ENCODE peak calls at places on chromosomes 13 and 19, in ten cellular contexts. B is cardiac muscle cell, W is endothelial cell, P is IMR-90, M is glutamatergic neuron, A is fibroblast of pulmonary artery, Z is MCF 10A, J is psoas muscle, C is astrocyte of the spinal cord, O is chondrocyte. L is an unnamed sample.

GRCh38 chr13:75454497-75454896 is 27.5 kb downstream of the TBC1D4 start:
- DNase-seq in B (no peak), W (no peak), P (no peak), M (no peak), A (no peak), Z (peak), J (no peak), C (no peak), O (no peak), L (no peak)

GRCh38 chr19:3387645-3388589 is 21.5 kb downstream of the NFIC start:
- DNase-seq in B (no peak), W (no peak), P (peak), M (no peak), A (no peak), Z (peak), J (peak), C (peak), O (no peak), L (no peak)

GRCh38 chr13:35191883-35192282 is 249.8 kb downstream of the NBEA start:
- DNase-seq in B (no peak), W (no peak), P (no peak), M (no peak), A (peak), Z (no peak), J (no peak), C (no peak), O (no peak), L (no peak)

GRCh38 chr13:33092422-33092987 is 76.3 kb downstream of the KL start:
- DNase-seq in B (no peak), W (no peak), P (no peak), M (no peak), A (peak), Z (no peak), J (no peak), C (no peak), O (no peak), L (no peak)

GRCh38 chr19:2543463-2544442 is 67.8 kb downstream of the GADD45B start:
- DNase-seq in B (peak), W (peak), P (peak), M (peak), A (peak), Z (peak), J (peak), C (peak), O (peak), L (peak)

GRCh38 chr19:6421075-6422014 is 3.3 kb downstream of the KHSRP start:
- DNase-seq in B (no peak), W (no peak), P (no peak), M (no peak), A (no peak), Z (no peak), J (no peak), C (no peak), O (no peak), L (no peak)

GRCh38 chr13:80359459-80360297 is 18.8 kb upstream of the SPRY2 start:
- DNase-seq in B (peak), W (peak), P (no peak), M (no peak), A (peak), Z (no peak), J (no peak), C (no peak), O (no peak), L (peak)

GRCh38 chr19:3722443-3723109 is 14.4 kb downstream of the TJP3 start:
- DNase-seq in B (peak), W (peak), P (no peak), M (no peak), A (no peak), Z (no peak), J (no peak), C (no peak), O (no peak), L (no peak)

GRCh38 chr13:23992722-23993438 is 95.6 kb upstream of the C1QTNF9B start:
- DNase-seq in B (no peak), W (no peak), P (no peak), M (no peak), A (no peak), Z (no peak), J (no peak), C (no peak), O (no peak), L (no peak)

GRCh38 chr19:45884682-45885555 is 1.0 kb downstream of the IRF2BP1 start:
- DNase-seq in B (peak), W (no peak), P (no peak), M (peak), A (no peak), Z (no peak), J (no peak), C (no peak), O (no peak), L (peak)

GRCh38 chr13:114111577-114111976 is 20.8 kb downstream of the RASA3 start:
- DNase-seq in B (no peak), W (no peak), P (peak), M (no peak), A (no peak), Z (no peak), J (peak), C (peak), O (peak), L (no peak)

GRCh38 chr13:50626031-50626643 is 217.4 kb downstream of the DLEU7 start:
- DNase-seq in B (no peak), W (no peak), P (no peak), M (no peak), A (peak), Z (peak), J (no peak), C (peak), O (no peak), L (no peak)

GRCh38 chr19:37334179-37335071 is 36.5 kb upstream of the ZNF527 start:
- DNase-seq in B (peak), W (peak), P (peak), M (peak), A (peak), Z (peak), J (peak), C (peak), O (no peak), L (peak)

GRCh38 chr19:56874530-56874929 is 34.0 kb upstream of the PEG3 start:
- DNase-seq in B (no peak), W (no peak), P (no peak), M (no peak), A (no peak), Z (no peak), J (no peak), C (no peak), O (no peak), L (no peak)

GRCh38 chr19:17965370-17966114 is 1.4 kb upstream of the KCNN1 start:
- DNase-seq in B (no peak), W (peak), P (no peak), M (no peak), A (no peak), Z (no peak), J (no peak), C (no peak), O (no peak), L (no peak)

GRCh38 chr13:44063881-44064280 is 184.2 kb downstream of the LACC1 start:
- DNase-seq in B (no peak), W (no peak), P (no peak), M (no peak), A (no peak), Z (no peak), J (no peak), C (no peak), O (no peak), L (no peak)

GRCh38 chr19:33111587-33111986 is 20.3 kb upstream of the WDR88 start:
- DNase-seq in B (no peak), W (no peak), P (no peak), M (no peak), A (no peak), Z (no peak), J (no peak), C (no peak), O (no peak), L (no peak)

GRCh38 chr13:49444517-49445395 is 682 bp downstream of the SETDB2 start:
- DNase-seq in B (peak), W (no peak), P (peak), M (no peak), A (peak), Z (peak), J (no peak), C (peak), O (no peak), L (no peak)

GRCh38 chr13:39385621-39386231 is 217.3 kb downstream of the LHFPL6 start:
- DNase-seq in B (no peak), W (no peak), P (peak), M (no peak), A (peak), Z (no peak), J (no peak), C (peak), O (no peak), L (no peak)

GRCh38 chr19:49875801-49876421 is 1.2 kb downstream of the AKT1S1 start:
- DNase-seq in B (peak), W (peak), P (peak), M (peak), A (no peak), Z (no peak), J (peak), C (peak), O (peak), L (peak)

GRCh38 chr13:51801631-51802099 is 2.3 kb downstream of the DHRS12 start:
- DNase-seq in B (no peak), W (no peak), P (no peak), M (no peak), A (no peak), Z (peak), J (peak), C (no peak), O (no peak), L (no peak)

GRCh38 chr13:80463673-80464352 is 122.9 kb upstream of the SPRY2 start:
- DNase-seq in B (peak), W (no peak), P (no peak), M (no peak), A (peak), Z (peak), J (no peak), C (no peak), O (no peak), L (no peak)

GRCh38 chr13:106533940-106534843 is 1.3 kb downstream of the EFNB2 start:
- DNase-seq in B (peak), W (peak), P (peak), M (peak), A (peak), Z (peak), J (peak), C (peak), O (peak), L (peak)

GRCh38 chr19:14563989-14564650 is 7.7 kb downstream of the NDUFB7 start:
- DNase-seq in B (no peak), W (no peak), P (no peak), M (peak), A (no peak), Z (peak), J (peak), C (peak), O (no peak), L (peak)

GRCh38 chr19:1465191-1466016 is 13.6 kb downstream of the C19orf25 start:
- DNase-seq in B (peak), W (no peak), P (peak), M (peak), A (no peak), Z (peak), J (peak), C (no peak), O (no peak), L (peak)

GRCh38 chr19:4233282-4233853 is 4.0 kb downstream of the EBI3 start:
- DNase-seq in B (peak), W (peak), P (peak), M (peak), A (peak), Z (peak), J (peak), C (no peak), O (no peak), L (peak)

GRCh38 chr13:106566682-106567420 is 1.1 kb downstream of the ARGLU1 start:
- DNase-seq in B (peak), W (peak), P (peak), M (peak), A (peak), Z (peak), J (peak), C (peak), O (no peak), L (no peak)

GRCh38 chr13:28313579-28313978 is 175.2 kb downstream of the PAN3 start:
- DNase-seq in B (no peak), W (no peak), P (peak), M (no peak), A (peak), Z (no peak), J (no peak), C (no peak), O (no peak), L (no peak)

GRCh38 chr19:3850320-3850972 is 18.4 kb downstream of the ZFR2 start:
- DNase-seq in B (no peak), W (no peak), P (no peak), M (no peak), A (no peak), Z (no peak), J (no peak), C (no peak), O (no peak), L (no peak)

GRCh38 chr13:75482070-75482819 is at the start of gene TBC1D4:
- DNase-seq in B (peak), W (peak), P (peak), M (peak), A (peak), Z (peak), J (peak), C (peak), O (peak), L (peak)

GRCh38 chr13:23411220-23411619 is 22.3 kb downstream of the SACS start:
- DNase-seq in B (no peak), W (no peak), P (no peak), M (no peak), A (no peak), Z (no peak), J (no peak), C (no peak), O (no peak), L (no peak)

GRCh38 chr13:29402168-29402621 is 193.3 kb downstream of the SLC7A1 start:
- DNase-seq in B (no peak), W (no peak), P (peak), M (no peak), A (peak), Z (no peak), J (no peak), C (peak), O (no peak), L (no peak)

GRCh38 chr13:29396446-29396845 is 199.0 kb downstream of the SLC7A1 start:
- DNase-seq in B (no peak), W (no peak), P (no peak), M (no peak), A (no peak), Z (no peak), J (no peak), C (no peak), O (no peak), L (no peak)

GRCh38 chr13:29397265-29397664 is 198.2 kb downstream of the SLC7A1 start:
- DNase-seq in B (no peak), W (no peak), P (no peak), M (no peak), A (no peak), Z (no peak), J (no peak), C (no peak), O (no peak), L (no peak)
- TF ChIP-seq CTCF in B (no peak), W (no peak), P (no peak), M (no peak), A (no peak), Z (no peak), J (no peak), C (peak), O (peak), L (no peak)

DNA sequence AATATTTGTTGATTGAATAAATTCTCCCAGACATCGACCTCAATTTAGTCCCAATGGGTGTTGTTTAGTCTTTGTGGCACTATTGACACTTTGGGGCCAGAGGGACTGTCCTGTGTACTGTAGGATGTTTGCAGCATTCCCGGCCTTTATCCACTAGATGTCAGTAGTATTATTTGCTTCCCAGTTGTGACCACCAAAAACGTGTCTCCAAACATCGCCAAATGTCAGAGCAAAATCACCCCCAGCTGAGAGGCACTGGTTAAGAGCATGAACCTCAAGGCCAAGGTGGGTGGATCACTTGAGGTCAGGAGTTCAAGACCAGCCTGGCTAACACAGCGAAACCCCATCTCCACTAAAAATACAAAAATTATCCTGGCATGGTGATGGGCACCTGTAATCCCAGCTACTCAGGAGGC is 15.4 kb downstream of the NLRP12 start:
- DNase-seq in B (peak), W (peak), P (peak), M (no peak), A (peak), Z (peak), J (no peak), C (peak), O (no peak), L (no peak)
- TF ChIP-seq CTCF in B (peak), W (peak), P (peak), M (no peak), A (peak), Z (peak), J (no peak), C (peak), O (peak), L (peak)

DNA sequence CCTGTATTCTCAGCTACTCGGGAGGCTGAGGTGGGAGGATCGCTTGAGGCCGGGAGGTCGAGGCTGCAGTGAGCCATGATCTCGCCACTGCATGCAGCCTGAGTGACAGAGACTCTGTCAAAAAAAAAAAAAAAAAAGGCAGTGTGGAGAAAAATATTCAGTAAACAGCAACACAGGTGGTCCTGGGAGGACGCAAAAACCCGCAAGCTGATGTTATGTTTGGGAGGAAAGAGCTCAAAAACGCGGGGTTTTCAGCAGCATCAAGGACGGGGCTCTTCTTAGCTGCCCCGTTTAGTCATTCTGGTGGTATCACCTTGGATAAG is 599 bp upstream of the ZNF784 start:
- DNase-seq in B (no peak), W (no peak), P (no peak), M (no peak), A (no peak), Z (no peak), J (no peak), C (no peak), O (no peak), L (no peak)
- TF ChIP-seq CTCF in B (no peak), W (no peak), P (no peak), M (no peak), A (no peak), Z (no peak), J (no peak), C (no peak), O (no peak), L (no peak)

GRCh38 chr19:40521276-40521675 is 54.5 kb downstream of the SPTBN4 start:
- DNase-seq in B (no peak), W (no peak), P (peak), M (no peak), A (peak), Z (peak), J (no peak), C (peak), O (no peak), L (no peak)
- TF ChIP-seq CTCF in B (peak), W (no peak), P (peak), M (no peak), A (peak), Z (peak), J (peak), C (peak), O (peak), L (no peak)

GRCh38 chr19:51131780-51132680 is 7.3 kb downstream of the SIGLEC9 start:
- DNase-seq in B (peak), W (no peak), P (peak), M (peak), A (peak), Z (no peak), J (no peak), C (peak), O (no peak), L (no peak)
- TF ChIP-seq CTCF in B (peak), W (no peak), P (no peak), M (no peak), A (peak), Z (no peak), J (no peak), C (no peak), O (no peak), L (no peak)

GRCh38 chr13:99129050-99129449 is 71.6 kb upstream of the UBAC2 start:
- DNase-seq in B (no peak), W (no peak), P (no peak), M (no peak), A (no peak), Z (no peak), J (no peak), C (no peak), O (no peak), L (no peak)
- TF ChIP-seq CTCF in B (no peak), W (no peak), P (no peak), M (no peak), A (no peak), Z (no peak), J (no peak), C (no peak), O (no peak), L (no peak)

GRCh38 chr19:58368561-58369360 is 6.2 kb upstream of the ZNF497 start:
- DNase-seq in B (no peak), W (no peak), P (no peak), M (no peak), A (no peak), Z (no peak), J (no peak), C (no peak), O (no peak), L (no peak)

GRCh38 chr19:58364127-58364526 is 1.6 kb upstream of the ZNF497 start:
- DNase-seq in B (no peak), W (no peak), P (no peak), M (no peak), A (no peak), Z (no peak), J (no peak), C (no peak), O (no peak), L (no peak)

GRCh38 chr19:58367698-58368454 is 5.3 kb upstream of the ZNF497 start:
- DNase-seq in B (no peak), W (no peak), P (no peak), M (no peak), A (no peak), Z (no peak), J (no peak), C (no peak), O (no peak), L (no peak)

GRCh38 chr19:58362272-58362994 is at the start of gene ZNF497:
- DNase-seq in B (peak), W (peak), P (peak), M (peak), A (peak), Z (peak), J (peak), C (peak), O (peak), L (peak)

DNA sequence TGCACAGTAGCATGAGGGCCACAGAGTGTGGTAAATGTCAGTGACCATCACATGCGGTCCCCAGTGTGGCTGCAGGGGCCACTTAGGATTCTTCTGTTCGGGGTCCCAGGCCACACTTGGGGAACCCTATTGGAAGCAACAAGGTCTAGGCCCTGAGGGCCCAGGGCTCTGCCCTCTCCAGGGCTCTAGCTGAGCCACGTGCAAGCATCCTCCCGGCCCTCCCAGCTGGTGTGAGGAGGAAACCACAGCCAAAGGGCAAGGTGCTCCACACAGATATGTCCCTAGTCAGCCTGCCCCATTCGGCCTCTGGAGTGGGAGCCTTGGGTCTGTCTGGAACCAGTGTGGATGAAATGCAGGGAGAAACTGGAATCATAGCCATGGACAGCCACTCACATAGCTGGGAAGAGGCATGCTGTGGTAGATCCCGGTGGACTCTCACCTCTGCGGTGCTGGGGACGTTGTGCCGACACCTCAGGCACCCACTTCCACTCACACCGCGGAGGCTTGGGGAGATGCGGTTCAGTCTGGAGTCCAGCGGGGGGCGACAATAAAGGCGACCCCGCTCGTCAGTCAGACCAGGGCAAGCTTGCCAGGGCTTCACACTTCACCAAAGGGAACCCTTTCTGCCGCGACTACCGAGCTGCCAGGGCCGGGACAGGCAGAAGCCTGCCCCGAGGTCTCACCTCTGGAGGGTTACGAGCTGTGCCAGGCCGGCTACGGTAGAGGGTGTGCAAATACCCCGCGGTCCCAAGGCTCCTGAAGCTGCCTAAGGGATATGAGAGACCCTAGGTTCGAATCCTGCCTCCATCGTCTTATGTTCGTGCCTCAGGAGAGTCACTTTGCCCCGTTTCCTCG is 4.3 kb upstream of the ZNF497 start:
- DNase-seq in B (no peak), W (no peak), P (no peak), M (no peak), A (no peak), Z (no peak), J (no peak), C (no peak), O (no peak), L (no peak)
- TF ChIP-seq CTCF in B (no peak), W (no peak), P (no peak), M (no peak), A (no peak), Z (no peak), J (no peak), C (no peak), O (no peak), L (no peak)